ENCODE peak calls at places on chromosomes 3 and 15, in ten cellular contexts. C is DMS79; H is stimulated activated CD8-positive, alpha-beta memory T cell treated with anti-CD3 and anti-CD28 coated beads, Interleukin-7, amount 100 ng/mL, for 1 hour; N is mesothelial cell of epicardium; D is WTC11; W is hippocampal formation; I is H7; S is NCI-H345; L is activated CD8-positive, alpha-beta T cell treated with anti-CD3 and anti-CD28 coated beads, Interleukin-2, amount 10 ng/mL, durations not matched to agents 7 days and 5 days; V is frontal cortex. U is an unnamed sample.

GRCh38 chr3:38989932-38990510 is 61.7 kb downstream of the SCN11A start:
- DNase-seq in C (no peak), W (no peak), N (no peak), S (no peak), I (no peak), D (no peak), H (no peak), V (no peak), L (no peak), U (no peak)

GRCh38 chr3:156341324-156341723 is 213.6 kb downstream of the SSR3 start:
- DNase-seq in S (no peak), N (no peak), C (no peak), D (no peak), W (no peak), L (no peak), I (no peak), V (no peak), H (no peak), U (no peak)

GRCh38 chr15:29883126-29883525 is 60.9 kb upstream of the TJP1 start:
- DNase-seq in S (no peak), N (no peak), C (no peak), L (no peak), V (no peak), I (no peak), H (no peak), W (no peak), D (no peak), U (no peak)

GRCh38 chr3:143121240-143122088 is 1.9 kb downstream of the CHST2 start:
- DNase-seq in N (no peak), I (peak; percentile 76), S (no peak), L (peak; percentile 86), C (no peak), W (no peak), V (peak; percentile 46), H (peak; percentile 48), D (peak; percentile 82), U (peak; percentile 32)

GRCh38 chr15:75669191-75669878 is 21.6 kb downstream of the SNX33 start:
- DNase-seq in I (no peak), S (no peak), C (no peak), W (no peak), N (no peak), V (no peak), L (no peak), D (no peak), H (no peak), U (no peak)

GRCh38 chr3:152356870-152357276 is 88.1 kb downstream of the MBNL1 start:
- DNase-seq in C (no peak), N (no peak), D (no peak), I (no peak), V (no peak), W (no peak), S (no peak), L (no peak), H (no peak), U (no peak)

GRCh38 chr15:74424901-74425528 is 8.7 kb downstream of the SEMA7A start:
- DNase-seq in W (no peak), N (no peak), C (no peak), V (no peak), D (no peak), I (no peak), H (no peak), L (no peak), S (no peak), U (no peak)

GRCh38 chr3:194443911-194444310 is 42.9 kb downstream of the ATP13A3 start:
- DNase-seq in I (no peak), V (no peak), D (no peak), H (no peak), C (no peak), N (no peak), W (no peak), L (no peak), S (no peak), U (no peak)

GRCh38 chr3:85270488-85270887 is 311.7 kb downstream of the CADM2 start:
- DNase-seq in W (no peak), H (no peak), L (no peak), C (no peak), S (no peak), N (no peak), I (no peak), D (no peak), V (no peak), U (no peak)

GRCh38 chr3:186594591-186595113 is 18.2 kb upstream of the AHSG start:
- DNase-seq in D (no peak), W (no peak), H (no peak), S (no peak), I (no peak), V (no peak), N (no peak), L (no peak), C (no peak), U (no peak)

GRCh38 chr3:117754058-117754457 is 1044.5 kb downstream of the TUSC7 start:
- DNase-seq in D (no peak), I (no peak), W (no peak), H (no peak), N (no peak), C (no peak), V (no peak), L (no peak), S (no peak), U (no peak)

GRCh38 chr3:124322309-124322880 is 330.5 kb upstream of the ROPN1 start:
- DNase-seq in W (no peak), I (no peak), N (no peak), V (no peak), L (no peak), C (no peak), S (no peak), D (no peak), H (no peak), U (no peak)

GRCh38 chr3:29463306-29463705 is 182.4 kb downstream of the RBMS3 start:
- DNase-seq in C (no peak), L (no peak), N (no peak), I (no peak), W (no peak), D (no peak), H (no peak), S (no peak), V (no peak), U (no peak)

GRCh38 chr15:80070840-80071239 is 11.4 kb downstream of the ZFAND6 start:
- DNase-seq in N (no peak), L (no peak), H (no peak), V (no peak), D (no peak), C (no peak), S (peak; percentile 21), I (no peak), W (peak; percentile 36), U (no peak)

GRCh38 chr3:144816366-144816765 is 844.7 kb downstream of the DIPK2A start:
- DNase-seq in H (no peak), I (no peak), S (no peak), W (no peak), D (no peak), L (no peak), C (no peak), N (no peak), V (no peak), U (no peak)

GRCh38 chr3:179421500-179421899 is 29.8 kb downstream of the GNB4 start:
- DNase-seq in D (peak; percentile 17), I (no peak), S (no peak), C (no peak), N (no peak), W (peak; percentile 75), L (no peak), V (peak; percentile 6), H (no peak), U (no peak)

GRCh38 chr3:5138214-5138981 is 16.3 kb downstream of the ARL8B start:
- DNase-seq in H (no peak), D (no peak), L (no peak), I (no peak), C (no peak), W (no peak), V (no peak), S (no peak), N (no peak), U (no peak)

GRCh38 chr15:37140531-37141053 is 40.2 kb upstream of the MEIS2 start:
- DNase-seq in V (no peak), I (no peak), C (no peak), L (no peak), N (no peak), D (no peak), W (no peak), H (no peak), S (no peak), U (no peak)

GRCh38 chr15:64851503-64851840 is 9.8 kb downstream of the PLEKHO2 start:
- DNase-seq in V (no peak), D (no peak), L (no peak), I (peak; percentile 51), N (no peak), C (no peak), W (peak; percentile 26), H (no peak), S (no peak), U (no peak)

GRCh38 chr3:181887685-181888084 is 176.0 kb downstream of the SOX2 start:
- DNase-seq in N (no peak), S (no peak), V (no peak), W (no peak), D (no peak), C (no peak), H (no peak), L (no peak), I (no peak), U (no peak)

GRCh38 chr3:106380232-106380631 is 511.4 kb upstream of the CBLB start:
- DNase-seq in W (no peak), S (no peak), C (no peak), L (no peak), H (no peak), D (no peak), I (no peak), N (no peak), V (no peak), U (no peak)

GRCh38 chr3:154904328-154904727 is 175.8 kb upstream of the MME start:
- DNase-seq in I (peak; percentile 44), N (no peak), D (no peak), S (no peak), V (no peak), H (no peak), L (no peak), W (no peak), C (no peak), U (no peak)

GRCh38 chr3:45113625-45114050 is 32.5 kb downstream of the CDCP1 start:
- DNase-seq in D (no peak), H (no peak), L (no peak), C (no peak), W (no peak), S (no peak), V (no peak), N (no peak), I (no peak), U (no peak)

GRCh38 chr3:125431912-125432587 is 56.9 kb upstream of the ZNF148 start:
- DNase-seq in C (no peak), W (no peak), L (no peak), H (no peak), N (no peak), I (no peak), V (no peak), S (no peak), D (no peak), U (no peak)

GRCh38 chr3:177852408-177852807 is 655.1 kb upstream of the TBL1XR1 start:
- DNase-seq in W (no peak), D (no peak), N (no peak), I (no peak), L (no peak), S (no peak), C (no peak), V (no peak), H (no peak), U (no peak)

GRCh38 chr3:42957573-42957972 is 21.5 kb upstream of the GASK1A start:
- DNase-seq in W (no peak), D (no peak), H (no peak), V (no peak), N (no peak), I (peak; percentile 19), C (no peak), L (no peak), S (no peak), U (no peak)

GRCh38 chr15:67067930-67068542 is 2.6 kb downstream of the SMAD3 start:
- DNase-seq in D (no peak), H (no peak), L (no peak), V (no peak), S (no peak), W (no peak), N (no peak), C (no peak), I (peak; percentile 40), U (no peak)

GRCh38 chr3:63295806-63296205 is 17.7 kb downstream of the SYNPR start:
- DNase-seq in H (no peak), L (no peak), C (no peak), N (no peak), I (no peak), D (no peak), S (no peak), V (no peak), W (no peak), U (no peak)

U was measured in D721Med.